ENCODE peak calls at places on chromosomes 1 and 21, in seven cellular contexts. One of them, this sample, is unnamed.

GRCh38 chr1:54850737-54851136 is 36.3 kb downstream of the DHCR24 start:
- DNase-seq in GM12878: no peak
- DNase-seq in suprapubic skin: peak; percentile 75
- DNase-seq in stomach: no peak
- DNase-seq in A549: no peak
- DNase-seq in transverse colon: no peak
- DNase-seq in upper lobe of left lung: no peak
- DNase-seq in this sample: peak; percentile 47

GRCh38 chr1:199122532-199123311 is 483.9 kb downstream of the PTPRC start:
- DNase-seq in upper lobe of left lung: no peak
- DNase-seq in GM12878: no peak
- DNase-seq in A549: no peak
- DNase-seq in stomach: no peak
- DNase-seq in transverse colon: no peak
- DNase-seq in suprapubic skin: no peak
- DNase-seq in this sample: no peak

GRCh38 chr1:155167166-155168104 is 5.7 kb downstream of the KRTCAP2 start:
- DNase-seq in transverse colon: peak; percentile 94
- DNase-seq in GM12878: no peak
- DNase-seq in stomach: peak; percentile 92
- DNase-seq in A549: peak; percentile 77
- DNase-seq in suprapubic skin: peak; percentile 93
- DNase-seq in upper lobe of left lung: peak; percentile 50
- DNase-seq in this sample: peak; percentile 84

GRCh38 chr1:164948101-164948500 is 389.1 kb downstream of the PBX1 start:
- DNase-seq in A549: no peak
- DNase-seq in suprapubic skin: no peak
- DNase-seq in transverse colon: no peak
- DNase-seq in stomach: no peak
- DNase-seq in GM12878: no peak
- DNase-seq in upper lobe of left lung: no peak
- DNase-seq in this sample: no peak

GRCh38 chr1:24186993-24187790 is at the start of gene IFNLR1:
- DNase-seq in upper lobe of left lung: peak; percentile 92
- DNase-seq in GM12878: no peak
- DNase-seq in suprapubic skin: peak; percentile 62
- DNase-seq in stomach: peak; percentile 79
- DNase-seq in transverse colon: peak; percentile 86
- DNase-seq in A549: peak; percentile 44
- DNase-seq in this sample: peak; percentile 58

GRCh38 chr21:22898061-22898460 is 1899.9 kb downstream of the NCAM2 start:
- DNase-seq in suprapubic skin: no peak
- DNase-seq in stomach: no peak
- DNase-seq in transverse colon: no peak
- DNase-seq in upper lobe of left lung: no peak
- DNase-seq in A549: no peak
- DNase-seq in GM12878: no peak
- DNase-seq in this sample: no peak

GRCh38 chr1:243470492-243470891 is 214.7 kb downstream of the SDCCAG8 start:
- DNase-seq in A549: no peak
- DNase-seq in GM12878: no peak
- DNase-seq in stomach: no peak
- DNase-seq in suprapubic skin: no peak
- DNase-seq in transverse colon: no peak
- DNase-seq in upper lobe of left lung: no peak
- DNase-seq in this sample: no peak

GRCh38 chr1:1402081-1402900 is 3.2 kb upstream of the CCNL2 start:
- DNase-seq in stomach: no peak
- DNase-seq in GM12878: no peak
- DNase-seq in transverse colon: peak; percentile 36
- DNase-seq in suprapubic skin: no peak
- DNase-seq in A549: peak; percentile 51
- DNase-seq in upper lobe of left lung: no peak
- DNase-seq in this sample: no peak

GRCh38 chr1:244964112-244964971 is 100.0 kb upstream of the HNRNPU start:
- DNase-seq in stomach: peak; percentile 31
- DNase-seq in GM12878: no peak
- DNase-seq in transverse colon: peak; percentile 51
- DNase-seq in upper lobe of left lung: no peak
- DNase-seq in A549: no peak
- DNase-seq in suprapubic skin: no peak
- DNase-seq in this sample: no peak

GRCh38 chr1:96473791-96474452 is 247.7 kb upstream of the PTBP2 start:
- DNase-seq in A549: no peak
- DNase-seq in transverse colon: no peak
- DNase-seq in GM12878: no peak
- DNase-seq in upper lobe of left lung: no peak
- DNase-seq in suprapubic skin: no peak
- DNase-seq in stomach: no peak
- DNase-seq in this sample: no peak

GRCh38 chr21:40404319-40404906 is 442.5 kb downstream of the DSCAM start:
- DNase-seq in suprapubic skin: no peak
- DNase-seq in stomach: no peak
- DNase-seq in GM12878: no peak
- DNase-seq in upper lobe of left lung: no peak
- DNase-seq in A549: no peak
- DNase-seq in transverse colon: no peak
- DNase-seq in this sample: no peak

GRCh38 chr1:239212841-239213240 is 173.5 kb upstream of the CHRM3 start:
- DNase-seq in GM12878: no peak
- DNase-seq in upper lobe of left lung: no peak
- DNase-seq in suprapubic skin: no peak
- DNase-seq in A549: no peak
- DNase-seq in transverse colon: no peak
- DNase-seq in stomach: peak; percentile 63
- DNase-seq in this sample: no peak

GRCh38 chr1:64538389-64538788 is 68.5 kb downstream of the CACHD1 start:
- DNase-seq in upper lobe of left lung: no peak
- DNase-seq in transverse colon: no peak
- DNase-seq in suprapubic skin: no peak
- DNase-seq in GM12878: no peak
- DNase-seq in A549: no peak
- DNase-seq in stomach: no peak
- DNase-seq in this sample: no peak

GRCh38 chr1:64536836-64537490 is 67.0 kb downstream of the CACHD1 start:
- DNase-seq in transverse colon: no peak
- DNase-seq in GM12878: no peak
- DNase-seq in A549: no peak
- DNase-seq in upper lobe of left lung: no peak
- DNase-seq in suprapubic skin: no peak
- DNase-seq in stomach: peak; percentile 41
- DNase-seq in this sample: no peak

GRCh38 chr1:64536217-64536835 is 66.4 kb downstream of the CACHD1 start:
- DNase-seq in suprapubic skin: no peak
- DNase-seq in upper lobe of left lung: no peak
- DNase-seq in A549: no peak
- DNase-seq in transverse colon: no peak
- DNase-seq in stomach: no peak
- DNase-seq in GM12878: no peak
- DNase-seq in this sample: no peak

GRCh38 chr1:64539279-64539678 is 69.3 kb downstream of the CACHD1 start:
- DNase-seq in GM12878: no peak
- DNase-seq in suprapubic skin: no peak
- DNase-seq in upper lobe of left lung: no peak
- DNase-seq in transverse colon: no peak
- DNase-seq in stomach: no peak
- DNase-seq in A549: no peak
- DNase-seq in this sample: no peak

DNA sequence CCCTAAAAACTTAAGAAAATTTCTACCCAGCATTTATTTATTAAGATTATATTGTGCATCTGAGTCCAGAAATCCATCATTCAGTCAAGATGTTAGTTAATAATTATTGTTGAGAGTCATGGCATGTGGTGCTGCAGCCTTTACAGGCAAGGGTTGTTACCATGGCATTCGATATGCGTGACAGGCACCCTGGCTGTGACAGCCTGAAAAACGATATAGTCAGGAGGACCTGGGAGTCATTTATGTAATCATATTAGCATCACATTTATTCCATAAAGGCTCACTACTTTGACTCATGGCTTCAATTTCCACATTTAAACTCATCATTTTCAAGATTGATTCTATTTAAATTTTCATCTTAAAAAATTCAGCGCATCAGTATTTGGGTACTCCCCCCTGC is 68.0 kb downstream of the CACHD1 start:
- DNase-seq in transverse colon: no peak
- DNase-seq in stomach: no peak
- DNase-seq in A549: no peak
- DNase-seq in GM12878: no peak
- DNase-seq in upper lobe of left lung: no peak
- DNase-seq in suprapubic skin: no peak
- DNase-seq in this sample: no peak
- TF ChIP-seq EP300 in transverse colon: no peak
- TF ChIP-seq EP300 in stomach: no peak
- TF ChIP-seq EP300 in A549: no peak
- TF ChIP-seq EP300 in GM12878: no peak
- TF ChIP-seq EP300 in upper lobe of left lung: no peak
- TF ChIP-seq EP300 in suprapubic skin: no peak
- TF ChIP-seq EP300 in this sample: no peak

GRCh38 chr1:204464701-204465100 is 29.9 kb downstream of the PIK3C2B start:
- DNase-seq in GM12878: no peak
- DNase-seq in A549: no peak
- DNase-seq in suprapubic skin: no peak
- DNase-seq in transverse colon: no peak
- DNase-seq in upper lobe of left lung: no peak
- DNase-seq in stomach: no peak
- DNase-seq in this sample: no peak

GRCh38 chr1:204462229-204462561 is 32.4 kb downstream of the PIK3C2B start:
- DNase-seq in GM12878: no peak
- DNase-seq in A549: no peak
- DNase-seq in transverse colon: no peak
- DNase-seq in upper lobe of left lung: no peak
- DNase-seq in suprapubic skin: no peak
- DNase-seq in stomach: no peak
- DNase-seq in this sample: no peak

GRCh38 chr1:204461331-204462228 is 33.0 kb downstream of the PIK3C2B start:
- DNase-seq in A549: no peak
- DNase-seq in suprapubic skin: no peak
- DNase-seq in GM12878: peak; percentile 57
- DNase-seq in upper lobe of left lung: no peak
- DNase-seq in stomach: no peak
- DNase-seq in transverse colon: no peak
- DNase-seq in this sample: no peak

GRCh38 chr1:204464174-204464573 is 30.4 kb downstream of the PIK3C2B start:
- DNase-seq in suprapubic skin: no peak
- DNase-seq in GM12878: no peak
- DNase-seq in stomach: no peak
- DNase-seq in upper lobe of left lung: no peak
- DNase-seq in transverse colon: no peak
- DNase-seq in A549: no peak
- DNase-seq in this sample: no peak

GRCh38 chr1:204463125-204464060 is 31.2 kb downstream of the PIK3C2B start:
- DNase-seq in suprapubic skin: no peak
- DNase-seq in upper lobe of left lung: no peak
- DNase-seq in GM12878: no peak
- DNase-seq in transverse colon: no peak
- DNase-seq in stomach: no peak
- DNase-seq in A549: no peak
- DNase-seq in this sample: no peak
- TF ChIP-seq EP300 in suprapubic skin: no peak
- TF ChIP-seq EP300 in upper lobe of left lung: no peak
- TF ChIP-seq EP300 in GM12878: no peak
- TF ChIP-seq EP300 in transverse colon: no peak
- TF ChIP-seq EP300 in stomach: no peak
- TF ChIP-seq EP300 in A549: no peak
- TF ChIP-seq EP300 in this sample: no peak

DNA sequence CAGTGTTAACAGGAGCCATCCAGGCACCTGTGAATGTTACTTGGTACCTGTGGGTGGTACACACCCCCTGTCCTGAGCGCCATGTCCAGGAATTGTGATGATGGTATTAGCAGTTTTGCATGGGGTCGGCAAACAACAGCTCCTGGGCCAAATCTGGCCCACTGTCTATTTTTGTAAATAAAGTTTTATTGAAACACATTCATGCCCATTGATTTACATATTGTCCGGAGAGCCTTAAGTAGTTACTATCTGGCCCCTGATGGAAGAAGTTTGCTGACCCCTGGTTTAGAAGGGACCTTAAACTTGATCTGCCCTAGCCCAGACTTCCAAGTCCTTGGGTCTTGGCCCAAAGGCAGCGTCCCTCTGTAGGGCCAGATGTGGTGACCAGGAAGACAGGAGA is 58.3 kb downstream of the SPSB1 start:
- DNase-seq in transverse colon: no peak
- DNase-seq in suprapubic skin: no peak
- DNase-seq in upper lobe of left lung: no peak
- DNase-seq in GM12878: no peak
- DNase-seq in stomach: no peak
- DNase-seq in A549: no peak
- DNase-seq in this sample: no peak
- TF ChIP-seq EP300 in transverse colon: no peak
- TF ChIP-seq EP300 in suprapubic skin: no peak
- TF ChIP-seq EP300 in upper lobe of left lung: no peak
- TF ChIP-seq EP300 in GM12878: no peak
- TF ChIP-seq EP300 in stomach: no peak
- TF ChIP-seq EP300 in A549: no peak
- TF ChIP-seq EP300 in this sample: no peak

GRCh38 chr1:173913111-173913510 is 4.0 kb downstream of the SERPINC1 start:
- DNase-seq in A549: no peak
- DNase-seq in upper lobe of left lung: no peak
- DNase-seq in GM12878: no peak
- DNase-seq in stomach: no peak
- DNase-seq in transverse colon: no peak
- DNase-seq in suprapubic skin: no peak
- DNase-seq in this sample: no peak

GRCh38 chr1:173916667-173917066 is 460 bp downstream of the SERPINC1 start:
- DNase-seq in transverse colon: no peak
- DNase-seq in GM12878: no peak
- DNase-seq in upper lobe of left lung: no peak
- DNase-seq in suprapubic skin: no peak
- DNase-seq in A549: no peak
- DNase-seq in stomach: no peak
- DNase-seq in this sample: no peak

GRCh38 chr1:173917149-173917548 is at the start of gene SERPINC1:
- DNase-seq in transverse colon: no peak
- DNase-seq in A549: no peak
- DNase-seq in suprapubic skin: no peak
- DNase-seq in GM12878: no peak
- DNase-seq in upper lobe of left lung: no peak
- DNase-seq in stomach: no peak
- DNase-seq in this sample: no peak

GRCh38 chr1:173915596-173915995 is 1.5 kb downstream of the SERPINC1 start:
- DNase-seq in suprapubic skin: no peak
- DNase-seq in upper lobe of left lung: no peak
- DNase-seq in transverse colon: no peak
- DNase-seq in A549: no peak
- DNase-seq in GM12878: no peak
- DNase-seq in stomach: no peak
- DNase-seq in this sample: no peak

DNA sequence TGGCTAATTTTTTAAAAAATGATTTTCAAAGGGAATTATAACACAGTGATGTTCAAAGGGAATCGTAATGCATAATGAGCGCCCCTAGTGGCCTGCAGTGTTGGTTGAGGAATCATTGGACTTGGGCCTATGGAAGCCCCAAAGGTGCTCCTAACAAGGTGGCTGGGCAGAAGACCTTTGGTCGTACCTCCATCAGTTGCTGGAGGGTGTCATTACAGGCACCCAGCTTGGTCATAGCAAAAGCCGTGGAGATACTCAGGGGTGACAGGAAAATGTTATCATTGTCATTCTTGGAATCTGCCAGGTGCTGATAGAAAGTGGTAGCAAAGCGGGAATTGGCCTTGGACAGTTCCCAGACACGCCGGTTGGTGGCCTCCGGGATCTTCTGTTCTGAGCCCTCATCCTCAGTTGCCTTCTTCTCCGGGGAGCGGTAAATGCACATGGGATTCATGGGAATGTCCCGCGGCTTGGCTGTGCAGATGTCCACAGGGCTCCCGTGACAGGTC is 2.7 kb downstream of the SERPINC1 start:
- DNase-seq in upper lobe of left lung: no peak
- DNase-seq in A549: peak; percentile 71
- DNase-seq in suprapubic skin: no peak
- DNase-seq in transverse colon: peak; percentile 28
- DNase-seq in GM12878: no peak
- DNase-seq in stomach: peak; percentile 37
- DNase-seq in this sample: no peak
- TF ChIP-seq EP300 in upper lobe of left lung: no peak
- TF ChIP-seq EP300 in A549: no peak
- TF ChIP-seq EP300 in suprapubic skin: no peak
- TF ChIP-seq EP300 in transverse colon: no peak
- TF ChIP-seq EP300 in GM12878: no peak
- TF ChIP-seq EP300 in stomach: no peak
- TF ChIP-seq EP300 in this sample: no peak